ENCODE peak calls at places on chromosomes 13 and 19, in six cellular contexts. T is trophoblast cell, U is right atrium auricular region, X is GM12878, Z is A549, Q is GM23338. N is an unnamed sample.

GRCh38 chr19:33794578-33795369 is 1.9 kb upstream of the KCTD15 start:
- DNase-seq in T (no peak), U (no peak), X (no peak), Z (no peak), Q (peak), N (no peak)

GRCh38 chr13:39603424-39603947 is 493 bp upstream of the LHFPL6 start:
- DNase-seq in T (peak), U (no peak), X (no peak), Z (peak), Q (peak), N (no peak)

GRCh38 chr13:113299951-113300350 is 2.9 kb downstream of the LAMP1 start:
- DNase-seq in T (no peak), U (no peak), X (peak), Z (no peak), Q (no peak), N (no peak)

GRCh38 chr19:37654833-37655688 is at the start of gene ZFP30:
- DNase-seq in T (peak), U (peak), X (peak), Z (peak), Q (peak), N (peak)

GRCh38 chr13:26719356-26719945 is 41.1 kb downstream of the GPR12 start:
- DNase-seq in T (no peak), U (peak), X (no peak), Z (no peak), Q (peak), N (no peak)

GRCh38 chr19:7874080-7874856 is at the start of gene PRR36:
- DNase-seq in T (no peak), U (no peak), X (no peak), Z (no peak), Q (peak), N (no peak)

GRCh38 chr13:73697166-73697565 is 437.0 kb downstream of the KLF12 start:
- DNase-seq in T (no peak), U (no peak), X (no peak), Z (no peak), Q (no peak), N (no peak)

GRCh38 chr13:47723898-47724297 is 277.2 kb downstream of the SUCLA2 start:
- DNase-seq in T (no peak), U (no peak), X (no peak), Z (no peak), Q (peak), N (no peak)

GRCh38 chr13:56893843-56894242 is 246.9 kb upstream of the PRR20A start:
- DNase-seq in T (no peak), U (no peak), X (no peak), Z (no peak), Q (no peak), N (no peak)

GRCh38 chr13:99977334-99977911 is 4.2 kb upstream of the ZIC2 start:
- DNase-seq in T (no peak), U (no peak), X (no peak), Z (no peak), Q (no peak), N (no peak)

GRCh38 chr13:44680746-44681355 is 104.7 kb upstream of the TSC22D1 start:
- DNase-seq in T (no peak), U (no peak), X (no peak), Z (no peak), Q (no peak), N (no peak)

GRCh38 chr13:90233933-90234672 is 1113.4 kb upstream of the MIR17HG start:
- DNase-seq in T (no peak), U (no peak), X (no peak), Z (no peak), Q (no peak), N (no peak)

GRCh38 chr19:43507880-43508279 is 3.3 kb upstream of the PHLDB3 start:
- DNase-seq in T (no peak), U (no peak), X (no peak), Z (no peak), Q (no peak), N (no peak)

DNA sequence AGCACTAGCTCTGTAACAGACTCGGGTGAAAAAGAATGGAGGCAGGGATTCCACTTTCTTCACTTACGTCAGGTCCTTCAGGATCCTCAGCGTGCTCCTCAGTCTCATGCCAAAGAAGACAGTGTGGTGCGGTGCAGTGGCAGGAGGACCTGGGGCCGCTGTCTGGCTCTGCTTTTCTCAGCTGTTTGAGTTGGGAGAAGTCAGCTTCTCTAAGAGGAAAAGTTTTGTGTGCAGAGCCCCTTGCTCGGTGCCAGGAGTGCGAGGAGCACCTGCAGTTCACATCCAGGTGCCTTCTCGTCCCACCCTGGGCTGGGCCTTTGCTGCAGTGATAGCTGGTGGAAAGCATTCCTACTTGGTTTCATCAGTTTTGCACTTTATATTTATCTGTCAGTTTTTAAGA is 77.9 kb upstream of the TEX29 start:
- DNase-seq in T (no peak), U (no peak), X (no peak), Z (no peak), Q (no peak), N (no peak)
- H3K27ac ChIP-seq in T (no peak), U (no peak), X (no peak), Z (no peak), Q (no peak), N (no peak)

GRCh38 chr19:28504727-28505126 is 708.2 kb downstream of the UQCRFS1 start:
- DNase-seq in T (no peak), U (no peak), X (no peak), Z (no peak), Q (peak), N (no peak)
- H3K27ac ChIP-seq in T (no peak), U (no peak), X (no peak), Z (no peak), Q (no peak), N (no peak)

GRCh38 chr13:21526707-21527454 is 67.8 kb upstream of the ZDHHC20 start:
- DNase-seq in T (no peak), U (no peak), X (no peak), Z (no peak), Q (no peak), N (no peak)

GRCh38 chr13:21518617-21519144 is 59.6 kb upstream of the ZDHHC20 start:
- DNase-seq in T (no peak), U (no peak), X (no peak), Z (no peak), Q (no peak), N (no peak)

GRCh38 chr13:21522130-21522529 is 63.0 kb upstream of the ZDHHC20 start:
- DNase-seq in T (no peak), U (no peak), X (no peak), Z (no peak), Q (no peak), N (no peak)

GRCh38 chr13:21517576-21517975 is 58.5 kb upstream of the ZDHHC20 start:
- DNase-seq in T (no peak), U (no peak), X (no peak), Z (no peak), Q (no peak), N (no peak)

GRCh38 chr13:21522847-21523246 is 63.7 kb upstream of the ZDHHC20 start:
- DNase-seq in T (no peak), U (no peak), X (no peak), Z (no peak), Q (no peak), N (no peak)
- H3K27ac ChIP-seq in T (no peak), U (no peak), X (no peak), Z (no peak), Q (no peak), N (no peak)

GRCh38 chr19:35220315-35220921 is 8.1 kb downstream of the FAM187B start:
- DNase-seq in T (no peak), U (no peak), X (no peak), Z (no peak), Q (peak), N (no peak)
- H3K27ac ChIP-seq in T (no peak), U (no peak), X (no peak), Z (no peak), Q (no peak), N (no peak)

GRCh38 chr13:33691980-33692379 is 126.0 kb upstream of the RFC3 start:
- DNase-seq in T (no peak), U (no peak), X (no peak), Z (no peak), Q (no peak), N (no peak)

GRCh38 chr13:33694546-33694945 is 123.4 kb upstream of the RFC3 start:
- DNase-seq in T (no peak), U (no peak), X (no peak), Z (no peak), Q (no peak), N (no peak)

GRCh38 chr13:33697936-33698335 is 120.0 kb upstream of the RFC3 start:
- DNase-seq in T (peak), U (no peak), X (no peak), Z (no peak), Q (no peak), N (no peak)

GRCh38 chr13:33692531-33692930 is 125.4 kb upstream of the RFC3 start:
- DNase-seq in T (peak), U (no peak), X (no peak), Z (no peak), Q (no peak), N (no peak)

GRCh38 chr13:33696530-33696929 is 121.4 kb upstream of the RFC3 start:
- DNase-seq in T (no peak), U (no peak), X (no peak), Z (no peak), Q (no peak), N (no peak)
- H3K27ac ChIP-seq in T (no peak), U (no peak), X (no peak), Z (peak), Q (no peak), N (peak)

GRCh38 chr13:41018583-41018909 is 570 bp downstream of the ELF1 start:
- DNase-seq in T (no peak), U (no peak), X (no peak), Z (no peak), Q (no peak), N (no peak)
- H3K27ac ChIP-seq in T (no peak), U (peak), X (peak), Z (peak), Q (no peak), N (peak)

DNA sequence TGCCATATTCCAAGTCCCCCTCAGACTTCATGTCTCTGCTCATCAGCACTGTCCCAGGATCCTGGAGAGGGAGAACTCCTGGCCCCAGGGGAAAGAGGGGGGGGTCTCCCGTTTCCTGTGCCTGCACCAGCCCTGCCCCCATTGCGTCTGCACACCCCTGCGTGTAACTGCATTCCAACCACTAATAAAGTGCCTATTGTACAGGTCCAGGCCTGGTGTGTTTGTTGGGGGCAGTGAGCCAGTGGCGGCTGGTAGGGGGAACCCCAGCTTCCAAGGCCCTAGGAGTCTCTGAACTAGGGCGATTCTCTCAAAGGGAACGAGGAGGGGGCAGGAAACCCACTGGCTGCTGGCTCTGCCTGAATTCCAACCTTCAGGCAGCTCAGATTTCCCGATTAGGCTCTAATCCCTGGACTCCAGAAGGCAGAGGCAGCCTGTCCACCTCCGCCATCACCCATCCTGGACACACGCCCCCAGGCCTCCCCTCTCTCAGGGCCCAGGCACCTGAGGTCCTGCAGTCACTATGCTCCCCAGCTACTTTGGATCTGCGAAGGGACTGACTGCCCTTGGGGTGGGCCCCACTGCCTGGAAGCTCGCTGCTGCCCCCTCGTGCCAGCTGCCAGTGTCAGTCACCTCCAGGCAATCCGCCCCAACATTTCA is 9.7 kb upstream of the ILF3 start:
- DNase-seq in T (peak), U (peak), X (no peak), Z (peak), Q (peak), N (no peak)
- H3K27ac ChIP-seq in T (peak), U (peak), X (no peak), Z (peak), Q (peak), N (peak)

GRCh38 chr19:1125601-1126533 is 22.1 kb downstream of the GPX4 start:
- DNase-seq in T (no peak), U (no peak), X (no peak), Z (no peak), Q (no peak), N (no peak)
- H3K27ac ChIP-seq in T (no peak), U (no peak), X (no peak), Z (peak), Q (no peak), N (no peak)

DNA sequence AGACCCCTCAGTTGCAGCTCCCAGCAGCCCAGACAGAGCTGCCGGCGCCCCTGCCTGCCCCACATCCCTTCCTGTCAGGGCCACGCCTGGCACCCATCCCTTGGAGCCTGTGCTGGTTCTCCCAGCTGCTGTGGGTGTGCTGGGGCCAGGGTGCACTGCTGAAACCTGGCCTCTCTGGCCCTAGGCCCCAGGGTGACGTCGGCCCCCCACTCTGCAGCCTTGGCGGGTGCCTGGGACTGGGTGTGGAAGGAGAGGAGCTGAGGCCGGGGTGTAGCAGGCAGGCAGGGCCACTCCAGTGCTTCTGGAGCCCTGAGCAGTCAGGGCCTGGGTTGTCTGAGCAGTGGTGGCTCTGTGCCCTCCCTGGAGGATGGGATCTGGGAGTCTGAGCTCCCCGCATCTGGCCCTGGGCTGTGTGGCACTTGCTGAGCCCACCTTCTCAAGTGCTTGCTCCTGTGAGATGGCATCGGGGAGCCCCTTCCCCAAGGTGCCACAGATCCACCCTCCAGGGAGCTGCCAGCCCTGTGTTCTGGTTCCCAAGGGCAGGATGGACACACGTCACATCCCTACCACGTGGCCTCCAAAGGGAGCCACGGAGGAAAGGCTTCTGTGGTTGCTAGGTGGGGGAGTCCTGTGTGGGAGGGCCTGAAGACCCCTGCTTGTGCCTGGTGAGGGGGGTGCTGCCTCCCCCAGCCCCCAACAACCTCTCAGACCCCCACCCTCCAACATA is 5.2 kb downstream of the PLEKHJ1 start:
- DNase-seq in T (no peak), U (no peak), X (no peak), Z (no peak), Q (no peak), N (no peak)
- H3K27ac ChIP-seq in T (no peak), U (peak), X (no peak), Z (peak), Q (peak), N (no peak)

N was measured in epithelial cell of prostate.